ENCODE peak calls at places on chromosome 22, in ten cellular contexts. D, V, L, X, Y, N, R, G, F and B are unnamed samples.

GRCh38 chr22:21445437-21446127 is 21.6 kb upstream of the TMEM191C start:
- DNase-seq in V (no peak), Y (no peak), D (no peak), G (peak), L (no peak), X (no peak), F (no peak), N (no peak), R (no peak), B (no peak)

GRCh38 chr22:45338795-45339194 is 29.1 kb downstream of the FAM118A start:
- DNase-seq in D (no peak), G (no peak), F (no peak), R (no peak), V (no peak), X (no peak), L (no peak), N (no peak), Y (no peak), B (no peak)

GRCh38 chr22:40401532-40401931 is 31.1 kb downstream of the SGSM3 start:
- DNase-seq in G (no peak), V (no peak), F (no peak), X (no peak), Y (no peak), R (no peak), L (no peak), N (no peak), D (peak), B (peak)

GRCh38 chr22:35842954-35843353 is 125.3 kb downstream of the APOL5 start:
- DNase-seq in F (peak), L (no peak), N (peak), Y (peak), G (no peak), D (no peak), R (no peak), X (peak), V (peak), B (no peak)

GRCh38 chr22:37127350-37127878 is 17.9 kb upstream of the TMPRSS6 start:
- DNase-seq in V (no peak), N (no peak), D (no peak), Y (no peak), F (no peak), G (no peak), X (no peak), R (no peak), L (no peak), B (no peak)

GRCh38 chr22:47055461-47055860 is 293.0 kb downstream of the TBC1D22A start:
- DNase-seq in G (peak), X (no peak), Y (no peak), N (no peak), L (no peak), V (no peak), F (no peak), R (no peak), D (no peak), B (no peak)

GRCh38 chr22:31313366-31314147 is 21.3 kb upstream of the PIK3IP1 start:
- DNase-seq in N (peak), G (peak), L (peak), D (peak), F (peak), X (peak), R (peak), V (peak), Y (peak), B (peak)

GRCh38 chr22:29078869-29079207 is 6.0 kb downstream of the KREMEN1 start:
- DNase-seq in X (no peak), L (no peak), Y (no peak), G (no peak), F (no peak), N (no peak), D (no peak), R (no peak), V (no peak), B (no peak)